ENCODE peak calls at places on chromosome 17, in five cellular contexts. F, Y, L, K and N are unnamed samples.

GRCh38 chr17:59763861-59764260 is 56.4 kb downstream of the VMP1 start:
- DNase-seq in K (no peak), Y (no peak), L (no peak), F (peak; percentile 55), N (no peak)

GRCh38 chr17:60352071-60352470 is 39.9 kb downstream of the USP32 start:
- DNase-seq in Y (no peak), L (no peak), F (no peak), K (no peak), N (no peak)

GRCh38 chr17:38510424-38511125 is 82.3 kb downstream of the ARHGAP23 start:
- DNase-seq in F (peak; percentile 61), K (no peak), Y (peak; percentile 48), L (no peak), N (no peak)

GRCh38 chr17:55737976-55738501 is 12.8 kb upstream of the PCTP start:
- DNase-seq in Y (no peak), L (no peak), F (no peak), K (no peak), N (no peak)

GRCh38 chr17:76056882-76057281 is 15.4 kb downstream of the SRP68 start:
- DNase-seq in K (no peak), F (no peak), L (no peak), Y (no peak), N (no peak)

GRCh38 chr17:82278786-82279379 is 5.4 kb upstream of the CSNK1D start:
- DNase-seq in Y (no peak), K (no peak), F (no peak), L (no peak), N (no peak)

GRCh38 chr17:2187758-2188157 is 115.8 kb downstream of the SMG6 start:
- DNase-seq in F (no peak), Y (no peak), K (no peak), L (no peak), N (no peak)

GRCh38 chr17:20226814-20227482 is 217.8 kb downstream of the SPECC1 start:
- DNase-seq in Y (peak; percentile 80), L (no peak), K (peak; percentile 87), F (peak; percentile 92), N (peak; percentile 57)

GRCh38 chr17:42950044-42950783 is 14.0 kb downstream of the AARSD1 start:
- DNase-seq in L (no peak), K (no peak), Y (no peak), F (no peak), N (no peak)

GRCh38 chr17:76791053-76791980 is 53.4 kb downstream of the MFSD11 start:
- DNase-seq in F (peak; percentile 77), Y (no peak), K (no peak), L (no peak), N (no peak)

GRCh38 chr17:52027620-52028019 is 130.9 kb downstream of the CA10 start:
- DNase-seq in F (peak; percentile 53), K (no peak), L (peak; percentile 35), Y (no peak), N (no peak)

GRCh38 chr17:50842506-50843149 is 7.2 kb downstream of the WFIKKN2 start:
- DNase-seq in K (no peak), F (no peak), L (no peak), Y (no peak), N (no peak)

GRCh38 chr17:27627514-27627913 is 3.5 kb upstream of the LGALS9 start:
- DNase-seq in F (no peak), L (no peak), K (no peak), Y (no peak), N (no peak)

GRCh38 chr17:31435581-31435980 is 44.1 kb downstream of the RAB11FIP4 start:
- DNase-seq in Y (no peak), K (no peak), L (no peak), F (no peak), N (no peak)

GRCh38 chr17:77778636-77779524 is 179.6 kb upstream of the TNRC6C start:
- DNase-seq in K (peak; percentile 74), L (no peak), Y (no peak), F (peak; percentile 52), N (peak; percentile 12)

GRCh38 chr17:27340990-27341595 is 47.2 kb downstream of the WSB1 start:
- DNase-seq in Y (no peak), F (no peak), K (no peak), L (no peak), N (no peak)

GRCh38 chr17:75511610-75512575 is 3.4 kb downstream of the CASKIN2 start:
- DNase-seq in Y (no peak), F (no peak), K (peak; percentile 76), L (no peak), N (no peak)

GRCh38 chr17:28834420-28834819 is 8.2 kb downstream of the FAM222B start:
- DNase-seq in Y (no peak), K (no peak), L (no peak), F (no peak), N (no peak)

GRCh38 chr17:76953926-76954325 is 85.7 kb downstream of the MGAT5B start:
- DNase-seq in F (no peak), Y (no peak), L (no peak), K (no peak), N (no peak)

GRCh38 chr17:15510361-15510760 is 42.9 kb upstream of the CDRT4 start:
- DNase-seq in L (no peak), Y (no peak), K (no peak), F (peak; percentile 69), N (no peak)